ENCODE peak calls at places on chromosomes 1 and 21, in ten cellular contexts. W is breast epithelium, X is left lung, V is ovary, T is aorta, M is left ventricle myocardium inferior, Q is fibroblast of lung, G is astrocyte of the spinal cord, D is prostate gland, H is GM12865. N is an unnamed sample.

GRCh38 chr1:221105578-221105977 is 226.3 kb downstream of the HLX start:
- DNase-seq in D (no peak), M (no peak), W (no peak), X (no peak), H (no peak), T (no peak), G (no peak), V (no peak), Q (no peak), N (no peak)

GRCh38 chr1:115828101-115829022 is 12.6 kb downstream of the NHLH2 start:
- DNase-seq in T (peak; percentile 74), M (no peak), V (peak; percentile 62), H (no peak), X (peak; percentile 47), D (no peak), Q (no peak), G (no peak), W (no peak), N (peak; percentile 28)

GRCh38 chr1:52629021-52629643 is 3.8 kb upstream of the SHISAL2A start:
- DNase-seq in W (no peak), H (no peak), G (no peak), D (no peak), X (no peak), M (no peak), Q (no peak), V (no peak), T (no peak), N (no peak)

GRCh38 chr21:45447821-45448220 is 42.9 kb downstream of the COL18A1 start:
- DNase-seq in T (peak; percentile 49), D (no peak), H (no peak), W (no peak), G (no peak), M (no peak), X (no peak), Q (peak; percentile 57), V (no peak), N (no peak)

GRCh38 chr1:232209357-232209756 is 420.6 kb downstream of the SIPA1L2 start:
- DNase-seq in X (no peak), Q (peak; percentile 19), G (no peak), M (no peak), V (no peak), H (no peak), D (no peak), T (no peak), W (no peak), N (no peak)

GRCh38 chr1:6331543-6332246 is 61.9 kb downstream of the ACOT7 start:
- DNase-seq in V (no peak), X (no peak), T (no peak), G (no peak), M (no peak), Q (no peak), W (no peak), D (no peak), H (no peak), N (no peak)

GRCh38 chr21:29056538-29057050 is 16.9 kb downstream of the CCT8 start:
- DNase-seq in G (no peak), T (no peak), V (no peak), H (no peak), M (no peak), Q (peak; percentile 35), D (no peak), X (no peak), W (no peak), N (no peak)

GRCh38 chr21:37429356-37429755 is 62.8 kb downstream of the DYRK1A start:
- DNase-seq in X (no peak), Q (no peak), D (no peak), V (no peak), W (no peak), T (no peak), H (no peak), M (no peak), G (no peak), N (no peak)

GRCh38 chr1:8017495-8018310 is 8.4 kb downstream of the ERRFI1 start:
- DNase-seq in T (no peak), D (peak; percentile 59), M (no peak), H (no peak), Q (peak; percentile 68), W (no peak), V (no peak), G (peak; percentile 45), X (no peak), N (no peak)

GRCh38 chr1:25620701-25621350 is 4.2 kb downstream of the MAN1C1 start:
- DNase-seq in M (no peak), Q (no peak), H (no peak), W (no peak), V (no peak), G (no peak), T (no peak), X (no peak), D (no peak), N (no peak)

GRCh38 chr1:31782766-31783410 is 18.7 kb upstream of the ADGRB2 start:
- DNase-seq in M (no peak), X (no peak), V (no peak), W (no peak), H (no peak), Q (no peak), T (peak; percentile 67), G (no peak), D (no peak), N (no peak)
- H3K4me3 ChIP-seq in M (no peak overlapping the region), X (no peak overlapping the region), V (no peak overlapping the region), W (no peak overlapping the region), H (no peak overlapping the region), Q (no peak overlapping the region), T (no peak overlapping the region), G (no peak overlapping the region), D (no peak overlapping the region), N (no peak overlapping the region)

DNA sequence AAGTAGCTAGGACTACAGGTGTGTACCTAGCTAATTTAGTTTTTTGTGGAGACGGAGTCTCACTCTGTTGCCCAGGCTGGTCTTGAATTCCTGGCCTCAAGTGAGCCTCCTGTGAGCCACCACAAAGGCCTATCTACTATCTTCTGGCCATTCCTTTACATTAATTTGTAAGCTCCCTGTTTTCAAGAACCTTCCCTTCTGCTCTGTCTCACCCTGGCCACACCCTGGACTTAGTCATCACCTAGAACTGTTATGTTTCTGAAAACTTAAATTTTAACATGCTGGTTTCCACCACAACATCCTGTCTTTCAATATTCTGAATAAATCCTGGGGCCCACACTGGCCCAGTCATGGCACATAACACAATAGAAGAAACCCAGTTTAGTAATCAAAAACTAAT is 4.9 kb upstream of the B4GALT3 start:
- DNase-seq in M (no peak), V (no peak), G (peak; percentile 56), T (peak; percentile 27), Q (peak; percentile 54), X (peak; percentile 27), H (peak; percentile 89), D (no peak), W (no peak), N (peak; percentile 5)
- H3K4me3 ChIP-seq in M (no peak overlapping the region), V (no peak overlapping the region), G (no peak overlapping the region), T (no peak overlapping the region), Q (no peak overlapping the region), X (no peak overlapping the region), H (peak overlapping the region; percentile 21), D (no peak overlapping the region), W (no peak overlapping the region), N (no peak overlapping the region)

DNA sequence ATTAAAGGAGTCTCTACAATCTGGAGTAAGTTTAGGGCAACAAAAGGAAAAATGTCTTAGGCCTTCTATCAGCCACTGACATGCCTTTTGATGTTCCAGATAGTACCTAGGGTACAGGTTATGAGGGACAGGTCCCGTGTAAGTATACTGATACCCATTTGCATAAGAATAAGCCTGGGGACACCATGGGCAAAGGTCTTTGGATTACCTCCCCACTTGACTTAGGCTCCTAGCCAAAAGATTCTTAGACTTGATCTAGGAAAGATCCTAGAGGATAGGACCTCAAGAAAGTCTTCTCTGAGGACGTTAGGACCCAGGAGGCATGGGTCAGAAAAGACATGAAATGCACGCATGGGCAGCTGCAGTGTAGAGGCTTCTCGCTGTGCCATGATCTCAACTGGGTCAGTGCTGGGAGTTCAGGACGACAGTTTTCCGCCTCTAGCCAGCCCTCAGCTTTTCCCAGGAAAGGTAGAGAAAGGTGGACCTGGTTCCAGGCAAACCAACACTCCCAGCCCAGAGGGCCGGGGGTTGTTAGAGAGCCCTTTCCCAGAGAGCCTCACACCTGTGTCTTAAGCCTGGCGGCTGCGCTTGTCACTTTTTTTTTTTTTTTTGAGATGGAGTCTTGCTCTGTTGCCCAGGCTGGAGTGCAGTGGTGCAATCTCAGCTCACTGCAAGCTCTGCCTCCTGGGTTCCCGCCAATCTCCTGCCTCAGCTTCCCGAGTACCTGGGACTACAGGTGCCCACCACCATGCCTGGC is 26.6 kb downstream of the MSTO1 start:
- DNase-seq in Q (no peak), T (no peak), D (no peak), W (no peak), M (no peak), H (no peak), X (no peak), G (no peak), V (no peak), N (no peak)
- H3K4me3 ChIP-seq in Q (no peak overlapping the region), T (no peak overlapping the region), D (no peak overlapping the region), W (no peak overlapping the region), M (peak overlapping the region; percentile 55), H (no peak overlapping the region), X (peak overlapping the region; percentile 50), G (no peak overlapping the region), V (no peak overlapping the region), N (peak overlapping the region; percentile 59)

GRCh38 chr21:39660191-39660590 is 47.5 kb downstream of the B3GALT5 start:
- DNase-seq in V (no peak), H (no peak), M (peak; percentile 35), T (no peak), Q (peak; percentile 78), D (no peak), X (no peak), G (peak; percentile 73), W (no peak), N (no peak)
- H3K4me3 ChIP-seq in V (no peak overlapping the region), H (no peak overlapping the region), M (peak overlapping the region; percentile 46), T (no peak overlapping the region), Q (peak overlapping the region; percentile 23), D (no peak overlapping the region), X (no peak overlapping the region), G (no peak overlapping the region), W (no peak overlapping the region), N (no peak overlapping the region)

DNA sequence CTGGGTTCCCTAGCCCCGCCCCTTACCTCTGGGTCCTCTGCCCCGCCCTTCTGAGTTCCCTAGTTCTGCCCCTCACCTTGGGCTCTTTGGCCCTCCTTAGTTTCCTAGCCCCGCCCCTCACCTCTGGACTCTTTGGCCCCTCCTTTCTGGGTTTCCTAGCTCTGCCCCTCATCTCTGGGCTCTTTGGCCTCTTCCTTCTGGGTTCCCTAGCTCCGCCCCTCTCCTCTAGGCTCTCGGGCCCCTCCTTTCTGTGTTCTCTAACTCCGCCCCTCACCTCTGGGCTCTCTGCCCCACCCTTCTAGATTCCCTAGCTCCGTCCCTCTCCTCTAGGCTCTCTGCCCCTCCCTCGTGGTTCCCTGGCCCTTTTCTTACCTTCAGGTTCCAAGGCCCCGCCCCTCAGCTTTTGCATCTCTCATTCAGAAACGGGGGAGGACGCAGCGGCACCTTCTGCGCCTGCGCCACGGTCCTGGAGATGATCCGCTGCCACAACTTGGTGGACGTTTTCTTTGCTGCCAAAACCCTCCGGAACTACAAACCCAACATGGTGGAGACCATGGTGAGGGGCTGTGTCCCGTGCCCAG is 88.5 kb downstream of the PTPRU start:
- DNase-seq in G (no peak), D (no peak), V (no peak), X (no peak), T (no peak), Q (no peak), M (no peak), H (no peak), W (no peak), N (no peak)
- H3K4me3 ChIP-seq in G (no peak overlapping the region), D (no peak overlapping the region), V (no peak overlapping the region), X (no peak overlapping the region), T (no peak overlapping the region), Q (no peak overlapping the region), M (no peak overlapping the region), H (no peak overlapping the region), W (no peak overlapping the region), N (no peak overlapping the region)

GRCh38 chr1:87497804-87498203 is 169.1 kb downstream of the LMO4 start:
- DNase-seq in Q (no peak), D (no peak), X (no peak), W (no peak), M (no peak), V (no peak), H (no peak), T (no peak), G (no peak), N (no peak)
- H3K4me3 ChIP-seq in Q (no peak overlapping the region), D (no peak overlapping the region), X (no peak overlapping the region), W (no peak overlapping the region), M (no peak overlapping the region), V (no peak overlapping the region), H (no peak overlapping the region), T (no peak overlapping the region), G (no peak overlapping the region), N (no peak overlapping the region)

N was measured in right lobe of liver.